ENCODE peak calls at places on chromosomes 13 and 19, in nine cellular contexts. A is suprapubic skin, Y is HepG2, J is transverse colon, N is stomach, I is SK-N-SH, L is GM23338, P is HL-60, Z is upper lobe of left lung. K is an unnamed sample.

GRCh38 chr13:107993239-107993948 is 221.9 kb downstream of the LIG4 start:
- DNase-seq in A (no peak), Y (no peak), J (no peak), N (no peak), I (no peak), L (no peak), P (no peak), Z (no peak), K (no peak)

GRCh38 chr13:80463673-80464352 is 122.9 kb upstream of the SPRY2 start:
- DNase-seq in A (no peak), Y (no peak), J (no peak), N (no peak), I (no peak), L (no peak), P (no peak), Z (no peak), K (no peak)

GRCh38 chr13:44764334-44764733 is 188.2 kb upstream of the TSC22D1 start:
- DNase-seq in A (no peak), Y (no peak), J (peak; percentile 78), N (peak; percentile 70), I (no peak), L (peak; percentile 6), P (peak; percentile 14), Z (no peak), K (no peak)

GRCh38 chr13:47337781-47338507 is 441.1 kb upstream of the HTR2A start:
- DNase-seq in A (no peak), Y (no peak), J (no peak), N (no peak), I (no peak), L (peak; percentile 28), P (no peak), Z (no peak), K (no peak)

GRCh38 chr19:29098863-29099481 is 114.0 kb downstream of the UQCRFS1 start:
- DNase-seq in A (peak; percentile 87), Y (no peak), J (peak; percentile 23), N (peak; percentile 31), I (no peak), L (no peak), P (no peak), Z (peak; percentile 82), K (no peak)

GRCh38 chr13:51826606-51827005 is 18.4 kb downstream of the TMEM272 start:
- DNase-seq in A (no peak), Y (no peak), J (peak; percentile 37), N (no peak), I (no peak), L (no peak), P (peak; percentile 46), Z (no peak), K (no peak)

GRCh38 chr19:13102666-13103584 is at the start of gene LYL1:
- DNase-seq in A (no peak), Y (peak; percentile 45), J (peak; percentile 76), N (peak; percentile 86), I (peak; percentile 97), L (peak; percentile 79), P (peak; percentile 98), Z (peak; percentile 86), K (peak; percentile 85)

GRCh38 chr19:47227347-47228167 is 3.4 kb downstream of the BBC3 start:
- DNase-seq in A (peak; percentile 97), Y (peak; percentile 88), J (peak; percentile 89), N (peak; percentile 84), I (peak; percentile 77), L (peak; percentile 100), P (peak; percentile 88), Z (peak; percentile 97), K (no peak)

GRCh38 chr19:35868172-35868822 is at the start of gene APLP1:
- DNase-seq in A (no peak), Y (peak; percentile 14), J (peak; percentile 59), N (peak; percentile 86), I (peak; percentile 92), L (peak; percentile 65), P (peak; percentile 29), Z (peak; percentile 60), K (no peak)

GRCh38 chr19:40702337-40703012 is 12.0 kb upstream of the NUMBL start:
- DNase-seq in A (no peak), Y (peak; percentile 50), J (no peak), N (peak; percentile 74), I (no peak), L (peak; percentile 82), P (no peak), Z (no peak), K (no peak)

GRCh38 chr13:101399365-101399764 is 16.9 kb downstream of the NALCN start:
- DNase-seq in A (no peak), Y (no peak), J (no peak), N (no peak), I (no peak), L (no peak), P (no peak), Z (no peak), K (no peak)

GRCh38 chr19:2353159-2353894 is 6.7 kb upstream of the TMPRSS9 start:
- DNase-seq in A (no peak), Y (no peak), J (no peak), N (no peak), I (no peak), L (no peak), P (no peak), Z (no peak), K (no peak)

GRCh38 chr13:28527629-28528028 is 32.7 kb upstream of the FLT1 start:
- DNase-seq in A (no peak), Y (no peak), J (no peak), N (no peak), I (no peak), L (no peak), P (peak; percentile 93), Z (peak; percentile 59), K (no peak)

GRCh38 chr13:99843872-99844271 is 127.7 kb downstream of the ZIC5 start:
- DNase-seq in A (no peak), Y (no peak), J (no peak), N (no peak), I (no peak), L (no peak), P (no peak), Z (no peak), K (no peak)
- H3K27me3 ChIP-seq in A (no peaks in the 10 kb centered on the region), Y (no peaks in the 10 kb centered on the region), J (no peaks in the 10 kb centered on the region), N (no peaks in the 10 kb centered on the region), I (peaks cover 34% of the 10 kb centered on the region), L (no peaks in the 10 kb centered on the region), P (peaks cover 8% of the 10 kb centered on the region), Z (no peaks in the 10 kb centered on the region), K (no peaks in the 10 kb centered on the region)

GRCh38 chr19:57572415-57572947 is 6.2 kb downstream of the ZNF416 start:
- DNase-seq in A (no peak), Y (no peak), J (no peak), N (no peak), I (no peak), L (no peak), P (no peak), Z (no peak), K (no peak)

GRCh38 chr19:57576661-57577060 is 2.0 kb downstream of the ZNF416 start:
- DNase-seq in A (no peak), Y (no peak), J (no peak), N (no peak), I (no peak), L (no peak), P (no peak), Z (no peak), K (no peak)

GRCh38 chr19:57566396-57567256 is 7.0 kb upstream of the ZNF550 start:
- DNase-seq in A (no peak), Y (no peak), J (no peak), N (no peak), I (no peak), L (peak; percentile 60), P (peak; percentile 19), Z (no peak), K (no peak)

DNA sequence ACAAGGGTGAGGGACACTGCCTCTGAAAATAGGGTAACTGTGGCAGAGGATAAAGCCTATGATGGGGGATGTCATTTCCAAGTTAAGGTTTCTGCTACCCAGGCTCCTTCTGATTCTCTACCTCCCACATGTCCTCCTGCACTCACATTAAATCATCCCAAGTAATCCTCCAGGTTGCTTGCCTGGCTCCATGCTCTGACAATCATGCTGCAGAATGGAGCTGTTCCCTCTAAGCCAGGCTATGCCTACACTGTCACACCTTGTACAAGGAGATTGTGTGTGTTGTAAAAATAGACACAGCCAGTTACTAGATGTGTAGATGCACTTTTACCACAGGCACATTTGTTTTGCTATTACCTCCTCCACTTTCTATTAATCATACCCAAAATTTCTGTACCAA is 8.0 kb downstream of the ZNF416 start:
- DNase-seq in A (no peak), Y (no peak), J (no peak), N (no peak), I (no peak), L (no peak), P (no peak), Z (no peak), K (no peak)
- TF ChIP-seq POLR2AphosphoS5 in A (no peak), Y (no peak), J (no peak), N (no peak), I (no peak), L (no peak), P (no peak), Z (no peak), K (no peak)

GRCh38 chr19:18183529-18183928 is 9.5 kb upstream of the MPV17L2 start:
- DNase-seq in A (no peak), Y (no peak), J (peak; percentile 48), N (peak; percentile 40), I (no peak), L (no peak), P (no peak), Z (no peak), K (no peak)
- H3K27me3 ChIP-seq in A (no peaks in the 10 kb centered on the region), Y (no peaks in the 10 kb centered on the region), J (no peaks in the 10 kb centered on the region), N (no peaks in the 10 kb centered on the region), I (no peaks in the 10 kb centered on the region), L (no peaks in the 10 kb centered on the region), P (no peaks in the 10 kb centered on the region), Z (no peaks in the 10 kb centered on the region), K (no peaks in the 10 kb centered on the region)

GRCh38 chr13:111092685-111093084 is 22.4 kb upstream of the ARHGEF7 start:
- DNase-seq in A (no peak), Y (no peak), J (no peak), N (no peak), I (no peak), L (no peak), P (no peak), Z (no peak), K (no peak)

GRCh38 chr13:111095031-111095840 is 19.9 kb upstream of the ARHGEF7 start:
- DNase-seq in A (no peak), Y (no peak), J (no peak), N (no peak), I (no peak), L (no peak), P (no peak), Z (no peak), K (no peak)

GRCh38 chr13:111093634-111094033 is 21.5 kb upstream of the ARHGEF7 start:
- DNase-seq in A (no peak), Y (no peak), J (no peak), N (no peak), I (no peak), L (peak; percentile 46), P (no peak), Z (no peak), K (no peak)

GRCh38 chr13:111095911-111096501 is 19.1 kb upstream of the ARHGEF7 start:
- DNase-seq in A (no peak), Y (no peak), J (no peak), N (no peak), I (no peak), L (no peak), P (no peak), Z (no peak), K (no peak)

DNA sequence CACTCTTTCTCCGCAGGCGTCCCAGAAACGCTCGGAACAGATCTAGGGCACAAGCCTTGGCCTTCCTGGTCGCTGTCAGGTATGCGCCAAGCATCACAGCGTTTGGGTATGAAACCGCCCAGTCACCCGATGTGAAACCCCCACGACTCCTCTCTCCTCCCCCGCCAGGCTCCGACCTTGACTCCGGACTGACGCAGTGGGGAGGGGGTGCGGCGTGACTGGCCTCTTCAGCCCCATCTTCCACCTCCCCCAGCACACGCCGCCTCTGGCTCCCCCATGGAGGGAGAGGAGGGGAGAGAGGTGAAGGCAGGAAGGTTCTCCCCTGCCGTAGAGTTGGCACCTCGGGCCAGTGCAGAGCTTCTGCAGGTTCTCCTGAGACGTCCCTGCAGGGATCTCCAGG is 22.0 kb upstream of the ARHGEF7 start:
- DNase-seq in A (no peak), Y (no peak), J (no peak), N (no peak), I (no peak), L (no peak), P (no peak), Z (no peak), K (no peak)
- TF ChIP-seq POLR2AphosphoS5 in A (no peak), Y (no peak), J (no peak), N (no peak), I (no peak), L (no peak), P (no peak), Z (no peak), K (no peak)

K was measured in vagina.